ENCODE peak calls at places on chromosome 11, in six cellular contexts. S is LHCN-M2, J is fibroblast of gingiva, V is AG20443, E is neural crest cell, L is IMR-90. B is an unnamed sample.

GRCh38 chr11:71250512-71251158 is 1.7 kb downstream of the SHANK2 start:
- DNase-seq in S (no peak), J (no peak), V (no peak), E (no peak), L (no peak), B (peak)

GRCh38 chr11:11816511-11817319 is 25.1 kb upstream of the USP47 start:
- DNase-seq in S (no peak), J (peak), V (no peak), E (no peak), L (peak), B (no peak)

GRCh38 chr11:19979519-19979845 is 180.8 kb downstream of the DBX1 start:
- DNase-seq in S (no peak), J (no peak), V (no peak), E (no peak), L (no peak), B (no peak)

GRCh38 chr11:111183706-111184105 is 61.8 kb upstream of the POU2AF2 start:
- DNase-seq in S (no peak), J (no peak), V (peak), E (no peak), L (peak), B (no peak)

GRCh38 chr11:19873730-19874129 is 161.1 kb downstream of the NAV2 start:
- DNase-seq in S (no peak), J (no peak), V (no peak), E (no peak), L (no peak), B (no peak)

GRCh38 chr11:72358461-72359405 is 75.6 kb downstream of the CLPB start:
- DNase-seq in S (no peak), J (no peak), V (no peak), E (no peak), L (no peak), B (no peak)

GRCh38 chr11:70539360-70540095 is 141.2 kb downstream of the CTTN start:
- DNase-seq in S (no peak), J (no peak), V (no peak), E (no peak), L (no peak), B (no peak)

GRCh38 chr11:125202977-125203376 is 38.4 kb downstream of the PKNOX2 start:
- DNase-seq in S (no peak), J (no peak), V (no peak), E (no peak), L (no peak), B (no peak)

GRCh38 chr11:125343732-125344131 is 152.3 kb downstream of the FEZ1 start:
- DNase-seq in S (peak), J (no peak), V (no peak), E (no peak), L (peak), B (no peak)

GRCh38 chr11:819129-819931 is 616 bp downstream of the PNPLA2 start:
- DNase-seq in S (peak), J (peak), V (peak), E (peak), L (peak), B (peak)

GRCh38 chr11:127023991-127024390 is 23.4 kb upstream of the KIRREL3 start:
- DNase-seq in S (no peak), J (no peak), V (no peak), E (no peak), L (no peak), B (no peak)

GRCh38 chr11:100715163-100715792 is 28.2 kb downstream of the ARHGAP42 start:
- DNase-seq in S (peak), J (no peak), V (no peak), E (no peak), L (no peak), B (no peak)

GRCh38 chr11:121572581-121573059 is 119.9 kb upstream of the SORL1-AS1 start:
- DNase-seq in S (no peak), J (no peak), V (no peak), E (no peak), L (no peak), B (no peak)

GRCh38 chr11:110376711-110377324 is 52.9 kb upstream of the FDX1 start:
- DNase-seq in S (peak), J (peak), V (peak), E (peak), L (peak), B (peak)

GRCh38 chr11:61083601-61084147 is 18.6 kb upstream of the CD5 start:
- DNase-seq in S (no peak), J (no peak), V (no peak), E (no peak), L (no peak), B (no peak)

GRCh38 chr11:61871158-61871597 is 20.2 kb downstream of the FADS3 start:
- DNase-seq in S (peak), J (peak), V (peak), E (peak), L (peak), B (peak)

GRCh38 chr11:119223856-119224255 is 17.7 kb downstream of the CBL start:
- DNase-seq in S (peak), J (no peak), V (no peak), E (no peak), L (peak), B (no peak)

GRCh38 chr11:69542314-69543168 is 61.1 kb downstream of the LINC01488 start:
- DNase-seq in S (no peak), J (no peak), V (no peak), E (no peak), L (no peak), B (no peak)

GRCh38 chr11:134573857-134574256 is 161.8 kb upstream of the B3GAT1 start:
- DNase-seq in S (no peak), J (no peak), V (no peak), E (no peak), L (no peak), B (no peak)